ENCODE peak calls at places on chromosomes 12 and 14, in six cellular contexts. One of them, this sample, is unnamed. For H3K9me3, the result is how much of the 10 kb centered on the place peaks cover.

GRCh38 chr12:122917508-122918227 is 21.7 kb upstream of the VPS37B start:
- DNase-seq in AG04450: no peak
- DNase-seq in neural progenitor cell: no peak
- DNase-seq in MM.1S: no peak
- DNase-seq in left ventricle myocardium inferior: peak
- DNase-seq in PC-3: peak
- DNase-seq in this sample: peak

GRCh38 chr12:2580821-2581220 is 213.9 kb upstream of the FKBP4 start:
- DNase-seq in AG04450: peak
- DNase-seq in neural progenitor cell: no peak
- DNase-seq in MM.1S: no peak
- DNase-seq in left ventricle myocardium inferior: no peak
- DNase-seq in PC-3: no peak
- DNase-seq in this sample: no peak

GRCh38 chr12:64461634-64462414 is 9.9 kb downstream of the TBK1 start:
- DNase-seq in AG04450: peak
- DNase-seq in neural progenitor cell: no peak
- DNase-seq in MM.1S: no peak
- DNase-seq in left ventricle myocardium inferior: no peak
- DNase-seq in PC-3: no peak
- DNase-seq in this sample: no peak

GRCh38 chr12:107610030-107610859 is 75.4 kb upstream of the PWP1 start:
- DNase-seq in AG04450: peak
- DNase-seq in neural progenitor cell: peak
- DNase-seq in MM.1S: peak
- DNase-seq in left ventricle myocardium inferior: no peak
- DNase-seq in PC-3: peak
- DNase-seq in this sample: no peak

GRCh38 chr14:34781242-34781641 is 66.8 kb upstream of the CFL2 start:
- DNase-seq in AG04450: peak
- DNase-seq in neural progenitor cell: no peak
- DNase-seq in MM.1S: no peak
- DNase-seq in left ventricle myocardium inferior: no peak
- DNase-seq in PC-3: peak
- DNase-seq in this sample: no peak

GRCh38 chr12:89389755-89390661 is 37.7 kb upstream of the DUSP6 start:
- DNase-seq in AG04450: no peak
- DNase-seq in neural progenitor cell: no peak
- DNase-seq in MM.1S: no peak
- DNase-seq in left ventricle myocardium inferior: no peak
- DNase-seq in PC-3: no peak
- DNase-seq in this sample: no peak

GRCh38 chr12:3607821-3608220 is 116.8 kb downstream of the PRMT8 start:
- DNase-seq in AG04450: no peak
- DNase-seq in neural progenitor cell: no peak
- DNase-seq in MM.1S: no peak
- DNase-seq in left ventricle myocardium inferior: no peak
- DNase-seq in PC-3: no peak
- DNase-seq in this sample: no peak

GRCh38 chr12:127284870-127285431 is 982.0 kb upstream of the TMEM132C start:
- DNase-seq in AG04450: peak
- DNase-seq in neural progenitor cell: no peak
- DNase-seq in MM.1S: no peak
- DNase-seq in left ventricle myocardium inferior: no peak
- DNase-seq in PC-3: peak
- DNase-seq in this sample: no peak

GRCh38 chr14:22472935-22473854 is 115.8 kb downstream of the DAD1 start:
- DNase-seq in AG04450: no peak
- DNase-seq in neural progenitor cell: peak
- DNase-seq in MM.1S: peak
- DNase-seq in left ventricle myocardium inferior: no peak
- DNase-seq in PC-3: peak
- DNase-seq in this sample: no peak

GRCh38 chr12:388547-389137 is 478 bp downstream of the KDM5A start:
- DNase-seq in AG04450: no peak
- DNase-seq in neural progenitor cell: peak
- DNase-seq in MM.1S: peak
- DNase-seq in left ventricle myocardium inferior: peak
- DNase-seq in PC-3: peak
- DNase-seq in this sample: peak

GRCh38 chr12:77995436-77996167 is 164.9 kb downstream of the NAV3 start:
- DNase-seq in AG04450: peak
- DNase-seq in neural progenitor cell: no peak
- DNase-seq in MM.1S: no peak
- DNase-seq in left ventricle myocardium inferior: no peak
- DNase-seq in PC-3: peak
- DNase-seq in this sample: no peak

GRCh38 chr12:47990351-47991105 is 13.7 kb downstream of the COL2A1 start:
- DNase-seq in AG04450: no peak
- DNase-seq in neural progenitor cell: no peak
- DNase-seq in MM.1S: peak
- DNase-seq in left ventricle myocardium inferior: no peak
- DNase-seq in PC-3: no peak
- DNase-seq in this sample: no peak

GRCh38 chr12:132946507-132946820 is 9.6 kb downstream of the ZNF605 start:
- DNase-seq in AG04450: no peak
- DNase-seq in neural progenitor cell: no peak
- DNase-seq in MM.1S: no peak
- DNase-seq in left ventricle myocardium inferior: no peak
- DNase-seq in PC-3: no peak
- DNase-seq in this sample: no peak
- H3K9me3 ChIP-seq in AG04450: half or more
- H3K9me3 ChIP-seq in neural progenitor cell: under half
- H3K9me3 ChIP-seq in MM.1S: under half
- H3K9me3 ChIP-seq in left ventricle myocardium inferior: half or more
- H3K9me3 ChIP-seq in PC-3: under half
- H3K9me3 ChIP-seq in this sample: under half

GRCh38 chr12:34393086-34393820 is 371.0 kb downstream of the ALG10 start:
- DNase-seq in AG04450: no peak
- DNase-seq in neural progenitor cell: no peak
- DNase-seq in MM.1S: no peak
- DNase-seq in left ventricle myocardium inferior: peak
- DNase-seq in PC-3: no peak
- DNase-seq in this sample: peak

GRCh38 chr12:34392741-34393085 is 370.4 kb downstream of the ALG10 start:
- DNase-seq in AG04450: no peak
- DNase-seq in neural progenitor cell: no peak
- DNase-seq in MM.1S: no peak
- DNase-seq in left ventricle myocardium inferior: peak
- DNase-seq in PC-3: no peak
- DNase-seq in this sample: peak

GRCh38 chr12:34390171-34390841 is 368.0 kb downstream of the ALG10 start:
- DNase-seq in AG04450: no peak
- DNase-seq in neural progenitor cell: no peak
- DNase-seq in MM.1S: no peak
- DNase-seq in left ventricle myocardium inferior: no peak
- DNase-seq in PC-3: no peak
- DNase-seq in this sample: no peak

GRCh38 chr12:34390846-34391700 is 368.8 kb downstream of the ALG10 start:
- DNase-seq in AG04450: no peak
- DNase-seq in neural progenitor cell: no peak
- DNase-seq in MM.1S: no peak
- DNase-seq in left ventricle myocardium inferior: peak
- DNase-seq in PC-3: no peak
- DNase-seq in this sample: peak

GRCh38 chr12:34391771-34392581 is 369.7 kb downstream of the ALG10 start:
- DNase-seq in AG04450: no peak
- DNase-seq in neural progenitor cell: no peak
- DNase-seq in MM.1S: no peak
- DNase-seq in left ventricle myocardium inferior: peak
- DNase-seq in PC-3: no peak
- DNase-seq in this sample: peak
- H3K9me3 ChIP-seq in AG04450: half or more
- H3K9me3 ChIP-seq in neural progenitor cell: under half
- H3K9me3 ChIP-seq in MM.1S: under half
- H3K9me3 ChIP-seq in left ventricle myocardium inferior: half or more
- H3K9me3 ChIP-seq in PC-3: under half
- H3K9me3 ChIP-seq in this sample: under half

GRCh38 chr12:46515829-46516228 is 143.3 kb upstream of the SLC38A2 start:
- DNase-seq in AG04450: no peak
- DNase-seq in neural progenitor cell: no peak
- DNase-seq in MM.1S: no peak
- DNase-seq in left ventricle myocardium inferior: no peak
- DNase-seq in PC-3: no peak
- DNase-seq in this sample: no peak
- H3K9me3 ChIP-seq in AG04450: under half
- H3K9me3 ChIP-seq in neural progenitor cell: under half
- H3K9me3 ChIP-seq in MM.1S: under half
- H3K9me3 ChIP-seq in left ventricle myocardium inferior: under half
- H3K9me3 ChIP-seq in PC-3: under half
- H3K9me3 ChIP-seq in this sample: under half

DNA sequence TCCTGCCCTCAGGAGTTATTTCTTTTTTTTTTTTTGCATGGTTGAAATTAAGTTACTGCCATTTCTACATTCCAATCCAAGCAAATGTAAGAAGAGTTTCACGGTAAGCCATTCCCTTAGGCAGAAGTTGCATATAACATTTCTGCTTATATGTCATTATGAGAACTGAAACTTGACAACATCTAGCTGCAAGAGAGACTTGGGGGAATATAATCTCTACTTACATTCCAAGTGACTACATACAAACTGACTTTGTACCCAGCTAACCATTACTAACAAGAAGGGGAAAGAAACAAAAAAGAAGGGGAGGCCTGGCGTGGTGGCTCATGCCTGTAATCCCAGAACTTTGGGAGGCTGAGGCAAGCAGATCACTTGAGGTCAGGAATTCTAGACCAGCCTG is 7.3 kb upstream of the RESF1 start:
- DNase-seq in AG04450: no peak
- DNase-seq in neural progenitor cell: no peak
- DNase-seq in MM.1S: no peak
- DNase-seq in left ventricle myocardium inferior: no peak
- DNase-seq in PC-3: no peak
- DNase-seq in this sample: no peak
- H3K9me3 ChIP-seq in AG04450: under half
- H3K9me3 ChIP-seq in neural progenitor cell: under half
- H3K9me3 ChIP-seq in MM.1S: under half
- H3K9me3 ChIP-seq in left ventricle myocardium inferior: under half
- H3K9me3 ChIP-seq in PC-3: under half
- H3K9me3 ChIP-seq in this sample: under half

This sample was measured in right lobe of liver.